ENCODE peak calls at places on chromosomes 2 and 18, in ten cellular contexts. Y is OCI-LY7, J is Caki2, K is hippocampal formation, B is foreskin fibroblast, V is astrocyte of the hippocampus, I is LNCaP clone FGC, A is left kidney, Z is SIG-M5, M is hepatocyte. F is an unnamed sample.

GRCh38 chr18:56702946-56703345 is 51.8 kb downstream of the WDR7 start:
- DNase-seq in Y (peak; percentile 26), J (peak; percentile 2), K (peak; percentile 16), B (peak; percentile 10), V (peak; percentile 51), I (peak; percentile 70), A (peak; percentile 58), Z (no peak), M (peak; percentile 50), F (peak; percentile 49)

GRCh38 chr2:198757069-198757468 is 700.7 kb downstream of the SATB2 start:
- DNase-seq in Y (no peak), J (no peak), K (no peak), B (no peak), V (no peak), I (no peak), A (no peak), Z (no peak), M (no peak), F (no peak)

GRCh38 chr2:58377181-58377580 is 136.1 kb upstream of the FANCL start:
- DNase-seq in Y (no peak), J (no peak), K (no peak), B (no peak), V (no peak), I (no peak), A (no peak), Z (no peak), M (no peak), F (no peak)

GRCh38 chr2:85790032-85790431 is 36.2 kb downstream of the ATOH8 start:
- DNase-seq in Y (no peak), J (no peak), K (no peak), B (no peak), V (no peak), I (no peak), A (no peak), Z (no peak), M (no peak), F (no peak)

GRCh38 chr2:174663572-174663971 is 66.0 kb upstream of the WIPF1 start:
- DNase-seq in Y (no peak), J (no peak), K (no peak), B (peak; percentile 88), V (no peak), I (no peak), A (no peak), Z (no peak), M (peak; percentile 65), F (peak; percentile 43)

GRCh38 chr2:121640380-121641326 is 8.6 kb downstream of the CLASP1 start:
- DNase-seq in Y (no peak), J (peak; percentile 44), K (no peak), B (no peak), V (no peak), I (no peak), A (peak; percentile 17), Z (no peak), M (no peak), F (no peak)

GRCh38 chr2:10362898-10363195 is 60.1 kb downstream of the HPCAL1 start:
- DNase-seq in Y (no peak), J (no peak), K (no peak), B (no peak), V (no peak), I (no peak), A (no peak), Z (no peak), M (no peak), F (no peak)

GRCh38 chr2:39902103-39902502 is 123.0 kb upstream of the THUMPD2 start:
- DNase-seq in Y (no peak), J (peak; percentile 8), K (no peak), B (peak; percentile 70), V (peak; percentile 39), I (no peak), A (no peak), Z (no peak), M (no peak), F (peak; percentile 73)

GRCh38 chr18:77078671-77079070 is 53.9 kb downstream of the MBP start:
- DNase-seq in Y (no peak), J (no peak), K (no peak), B (no peak), V (no peak), I (no peak), A (no peak), Z (no peak), M (no peak), F (no peak)